ENCODE peak calls at places on chromosomes 7 and 10, in ten cellular contexts. R, W, U, E, F, V, S, N, I and L are unnamed samples.

GRCh38 chr7:18505870-18506460 is 10.4 kb downstream of the HDAC9 start:
- DNase-seq in R (no peak), W (peak; percentile 76), U (no peak), E (no peak), F (no peak), V (peak; percentile 62), S (no peak), N (no peak), I (no peak), L (no peak)

GRCh38 chr10:62779487-62780248 is 24.9 kb upstream of the ADO start:
- DNase-seq in R (peak; percentile 72), W (peak; percentile 4), U (peak; percentile 90), E (no peak), F (no peak), V (no peak), S (no peak), N (no peak), I (no peak), L (no peak)

GRCh38 chr7:73707045-73707631 is 12.3 kb downstream of the STX1A start:
- DNase-seq in R (no peak), W (no peak), U (no peak), E (peak; percentile 67), F (no peak), V (no peak), S (no peak), N (no peak), I (no peak), L (no peak)

GRCh38 chr7:13414181-13414580 is 575.3 kb downstream of the ETV1 start:
- DNase-seq in R (no peak), W (no peak), U (no peak), E (no peak), F (no peak), V (no peak), S (no peak), N (no peak), I (no peak), L (no peak)

GRCh38 chr10:7666253-7667023 is at the start of gene ITIH5:
- DNase-seq in R (no peak), W (no peak), U (no peak), E (no peak), F (no peak), V (peak; percentile 11), S (no peak), N (peak; percentile 11), I (no peak), L (no peak)

GRCh38 chr10:121524138-121524817 is 74.0 kb downstream of the FGFR2 start:
- DNase-seq in R (no peak), W (no peak), U (no peak), E (no peak), F (no peak), V (peak; percentile 28), S (no peak), N (no peak), I (no peak), L (no peak)

GRCh38 chr10:77927343-77928256 is 1.0 kb upstream of the DLG5 start:
- DNase-seq in R (no peak), W (no peak), U (no peak), E (no peak), F (no peak), V (peak; percentile 32), S (no peak), N (no peak), I (no peak), L (no peak)

GRCh38 chr7:149248777-149249176 is 9.3 kb downstream of the ZNF212 start:
- DNase-seq in R (no peak), W (no peak), U (peak; percentile 10), E (no peak), F (no peak), V (no peak), S (no peak), N (no peak), I (no peak), L (no peak)

GRCh38 chr7:41996381-41997035 is 240.5 kb downstream of the GLI3 start:
- DNase-seq in R (no peak), W (peak; percentile 86), U (no peak), E (no peak), F (no peak), V (peak; percentile 84), S (no peak), N (no peak), I (peak; percentile 86), L (no peak)

GRCh38 chr7:96921771-96922170 is 83.6 kb upstream of the DLX6 start:
- DNase-seq in R (no peak), W (no peak), U (no peak), E (no peak), F (no peak), V (no peak), S (no peak), N (no peak), I (no peak), L (no peak)

GRCh38 chr10:59240581-59241183 is 64.2 kb downstream of the PHYHIPL start:
- DNase-seq in R (no peak), W (peak; percentile 55), U (no peak), E (peak; percentile 38), F (no peak), V (peak; percentile 83), S (no peak), N (peak; percentile 38), I (peak; percentile 24), L (no peak)

GRCh38 chr10:34280599-34281374 is 534.3 kb downstream of the PARD3 start:
- DNase-seq in R (no peak), W (peak; percentile 98), U (no peak), E (no peak), F (no peak), V (peak; percentile 92), S (peak; percentile 46), N (no peak), I (peak; percentile 84), L (peak; percentile 54)

GRCh38 chr10:25029519-25029918 is 13.1 kb downstream of the THNSL1 start:
- DNase-seq in R (no peak), W (no peak), U (no peak), E (no peak), F (no peak), V (no peak), S (no peak), N (no peak), I (no peak), L (no peak)

GRCh38 chr7:39951156-39951942 is 1.3 kb downstream of the CDK13 start:
- DNase-seq in R (peak; percentile 23), W (peak; percentile 52), U (peak; percentile 70), E (peak; percentile 60), F (peak; percentile 81), V (peak; percentile 69), S (peak; percentile 64), N (peak; percentile 71), I (no peak), L (no peak)

GRCh38 chr10:133123746-133124356 is 36.1 kb downstream of the ADGRA1 start:
- DNase-seq in R (no peak), W (no peak), U (no peak), E (no peak), F (no peak), V (no peak), S (no peak), N (no peak), I (no peak), L (no peak)

GRCh38 chr7:41930538-41931262 is 227.8 kb upstream of the INHBA start:
- DNase-seq in R (no peak), W (peak; percentile 61), U (no peak), E (no peak), F (no peak), V (no peak), S (no peak), N (no peak), I (no peak), L (no peak)

GRCh38 chr10:75399461-75400162 is 2.0 kb downstream of the ZNF503 start:
- DNase-seq in R (no peak), W (peak; percentile 69), U (peak; percentile 37), E (peak; percentile 70), F (peak; percentile 90), V (peak; percentile 77), S (peak; percentile 81), N (peak; percentile 79), I (no peak), L (no peak)

GRCh38 chr10:485776-486572 is 203.5 kb downstream of the DIP2C start:
- DNase-seq in R (no peak), W (no peak), U (no peak), E (no peak), F (peak; percentile 24), V (no peak), S (peak; percentile 12), N (no peak), I (no peak), L (no peak)

GRCh38 chr7:79199266-79199665 is 254.2 kb downstream of the MAGI2 start:
- DNase-seq in R (no peak), W (peak; percentile 69), U (no peak), E (no peak), F (no peak), V (peak; percentile 10), S (no peak), N (no peak), I (no peak), L (no peak)

GRCh38 chr10:124049484-124049883 is 43.9 kb downstream of the CHST15 start:
- DNase-seq in R (no peak), W (no peak), U (no peak), E (no peak), F (no peak), V (peak; percentile 24), S (no peak), N (no peak), I (no peak), L (peak; percentile 35)

GRCh38 chr10:100353770-100354485 is 6.9 kb downstream of the SCD start:
- DNase-seq in R (no peak), W (no peak), U (no peak), E (no peak), F (peak; percentile 31), V (no peak), S (no peak), N (no peak), I (no peak), L (no peak)

GRCh38 chr7:132402751-132403245 is 173.5 kb downstream of the PLXNA4 start:
- DNase-seq in R (no peak), W (no peak), U (no peak), E (no peak), F (peak; percentile 69), V (no peak), S (no peak), N (no peak), I (no peak), L (no peak)

GRCh38 chr7:29723599-29723998 is 82.7 kb upstream of the WIPF3 start:
- DNase-seq in R (no peak), W (peak; percentile 15), U (no peak), E (no peak), F (no peak), V (peak; percentile 6), S (no peak), N (no peak), I (peak; percentile 11), L (peak; percentile 52)

GRCh38 chr10:125060851-125061556 is 99.4 kb downstream of the CTBP2 start:
- DNase-seq in R (no peak), W (peak; percentile 80), U (peak; percentile 27), E (peak; percentile 67), F (peak; percentile 92), V (peak; percentile 95), S (peak; percentile 84), N (peak; percentile 70), I (no peak), L (no peak)

GRCh38 chr7:28165971-28166955 is 14.3 kb downstream of the JAZF1 start:
- DNase-seq in R (no peak), W (peak; percentile 92), U (no peak), E (no peak), F (no peak), V (peak; percentile 93), S (no peak), N (no peak), I (peak; percentile 59), L (no peak)

GRCh38 chr7:127892488-127893314 is 138.5 kb downstream of the LRRC4 start:
- DNase-seq in R (no peak), W (peak; percentile 71), U (no peak), E (no peak), F (no peak), V (no peak), S (no peak), N (no peak), I (no peak), L (no peak)

GRCh38 chr10:68871105-68871711 is 29.9 kb upstream of the DDX50 start:
- DNase-seq in R (no peak), W (peak; percentile 71), U (no peak), E (no peak), F (no peak), V (peak; percentile 69), S (no peak), N (no peak), I (no peak), L (no peak)

GRCh38 chr10:45439365-45439764 is 65.3 kb downstream of the ALOX5 start:
- DNase-seq in R (no peak), W (no peak), U (no peak), E (no peak), F (no peak), V (no peak), S (no peak), N (no peak), I (no peak), L (no peak)